ENCODE peak calls at places on chromosomes 12 and 14, in four cellular contexts. Z, R, C and M are unnamed samples.

GRCh38 chr12:122688291-122688690 is 14.9 kb downstream of the HCAR2 start:
- DNase-seq in Z (no peak), R (no peak), C (no peak), M (no peak)

GRCh38 chr12:106954462-106955376 is 988 bp upstream of the TMEM263 start:
- DNase-seq in Z (no peak), R (peak; percentile 39), C (peak; percentile 71), M (peak; percentile 6)

GRCh38 chr14:75279153-75279738 is 618 bp downstream of the FOS start:
- DNase-seq in Z (peak; percentile 30), R (peak; percentile 80), C (peak; percentile 94), M (peak; percentile 69)

GRCh38 chr12:12776261-12776660 is 9.2 kb upstream of the APOLD1 start:
- DNase-seq in Z (no peak), R (no peak), C (no peak), M (no peak)

GRCh38 chr12:81492131-81492720 is 266.9 kb downstream of the PPFIA2 start:
- DNase-seq in Z (no peak), R (no peak), C (no peak), M (no peak)

GRCh38 chr14:69214376-69214775 is 23.1 kb downstream of the EXD2 start:
- DNase-seq in Z (no peak), R (no peak), C (no peak), M (no peak)

GRCh38 chr14:62039871-62040270 is 277.7 kb downstream of the SNAPC1 start:
- DNase-seq in Z (no peak), R (no peak), C (no peak), M (no peak)

GRCh38 chr12:98587084-98587483 is 6.4 kb upstream of the SLC25A3 start:
- DNase-seq in Z (no peak), R (no peak), C (no peak), M (no peak)

GRCh38 chr12:116508145-116509121 is 50.7 kb upstream of the MAP1LC3B2 start:
- DNase-seq in Z (no peak), R (peak; percentile 70), C (peak; percentile 51), M (no peak)

GRCh38 chr14:80202888-80203562 is 8.3 kb downstream of the DIO2 start:
- DNase-seq in Z (no peak), R (no peak), C (peak; percentile 66), M (no peak)

GRCh38 chr14:73452341-73453191 is 5.8 kb downstream of the NUMB start:
- DNase-seq in Z (no peak), R (no peak), C (no peak), M (no peak)

GRCh38 chr14:32669416-32669815 is 269.3 kb upstream of the NPAS3 start:
- DNase-seq in Z (no peak), R (no peak), C (no peak), M (no peak)

GRCh38 chr12:32603858-32604257 is 75.2 kb upstream of the DNM1L start:
- DNase-seq in Z (no peak), R (no peak), C (no peak), M (no peak)

GRCh38 chr12:130431176-130431575 is 93.5 kb downstream of the PIWIL1 start:
- DNase-seq in Z (no peak), R (no peak), C (no peak), M (no peak)

GRCh38 chr14:28785096-28785952 is 18.7 kb downstream of the FOXG1 start:
- DNase-seq in Z (no peak), R (no peak), C (peak; percentile 78), M (no peak)

GRCh38 chr14:31441273-31442110 is 15.8 kb downstream of the DTD2 start:
- DNase-seq in Z (no peak), R (no peak), C (no peak), M (no peak)

GRCh38 chr12:115204957-115205754 is 521.2 kb upstream of the TBX3 start:
- DNase-seq in Z (no peak), R (no peak), C (no peak), M (no peak)

GRCh38 chr12:53938276-53939140 is at the start of gene HOXC13:
- DNase-seq in Z (no peak), R (no peak), C (peak; percentile 92), M (peak; percentile 24)

GRCh38 chr12:45655753-45656152 is 73.8 kb upstream of the ARID2 start:
- DNase-seq in Z (no peak), R (no peak), C (no peak), M (no peak)

GRCh38 chr12:32043928-32044549 is 62.6 kb upstream of the BICD1 start:
- DNase-seq in Z (no peak), R (no peak), C (no peak), M (no peak)

GRCh38 chr14:65783101-65783500 is 370.6 kb downstream of the FUT8 start:
- DNase-seq in Z (no peak), R (no peak), C (no peak), M (no peak)

GRCh38 chr12:47980172-47980571 is 16.8 kb downstream of the TMEM106C start:
- DNase-seq in Z (no peak), R (no peak), C (no peak), M (no peak)

GRCh38 chr14:104973215-104974145 is 4.7 kb downstream of the AHNAK2 start:
- DNase-seq in Z (no peak), R (peak; percentile 57), C (peak; percentile 50), M (no peak)

GRCh38 chr14:105475269-105475915 is 771 bp downstream of the CRIP2 start:
- DNase-seq in Z (no peak), R (no peak), C (no peak), M (no peak)

GRCh38 chr12:2177751-2178150 is 125.0 kb downstream of the CACNA1C start:
- DNase-seq in Z (no peak), R (no peak), C (no peak), M (no peak)

GRCh38 chr12:101862245-101862644 is 15.1 kb upstream of the DRAM1 start:
- DNase-seq in Z (no peak), R (no peak), C (no peak), M (no peak)

GRCh38 chr12:89316705-89317139 is 35.6 kb downstream of the DUSP6 start:
- DNase-seq in Z (no peak), R (no peak), C (no peak), M (no peak)

GRCh38 chr12:6425588-6426531 is 18.9 kb upstream of the CD27 start:
- DNase-seq in Z (peak; percentile 20), R (no peak), C (peak; percentile 40), M (no peak)

GRCh38 chr12:24280085-24280842 is 330.8 kb upstream of the SOX5 start:
- DNase-seq in Z (no peak), R (no peak), C (no peak), M (no peak)

GRCh38 chr12:24285413-24285812 is 335.9 kb upstream of the SOX5 start:
- DNase-seq in Z (no peak), R (no peak), C (no peak), M (no peak)
- H3K27ac ChIP-seq in Z (no peak overlapping the region), R (no peak overlapping the region), C (no peak overlapping the region), M (no peak overlapping the region)

GRCh38 chr12:24697295-24697694 is 251.6 kb downstream of the BCAT1 start:
- DNase-seq in Z (no peak), R (no peak), C (no peak), M (no peak)

GRCh38 chr12:24695657-24696329 is 253.1 kb downstream of the BCAT1 start:
- DNase-seq in Z (no peak), R (no peak), C (no peak), M (no peak)

GRCh38 chr12:24696800-24697199 is 252.1 kb downstream of the BCAT1 start:
- DNase-seq in Z (no peak), R (no peak), C (no peak), M (no peak)

GRCh38 chr12:24698972-24699371 is 249.9 kb downstream of the BCAT1 start:
- DNase-seq in Z (no peak), R (no peak), C (no peak), M (no peak)

DNA sequence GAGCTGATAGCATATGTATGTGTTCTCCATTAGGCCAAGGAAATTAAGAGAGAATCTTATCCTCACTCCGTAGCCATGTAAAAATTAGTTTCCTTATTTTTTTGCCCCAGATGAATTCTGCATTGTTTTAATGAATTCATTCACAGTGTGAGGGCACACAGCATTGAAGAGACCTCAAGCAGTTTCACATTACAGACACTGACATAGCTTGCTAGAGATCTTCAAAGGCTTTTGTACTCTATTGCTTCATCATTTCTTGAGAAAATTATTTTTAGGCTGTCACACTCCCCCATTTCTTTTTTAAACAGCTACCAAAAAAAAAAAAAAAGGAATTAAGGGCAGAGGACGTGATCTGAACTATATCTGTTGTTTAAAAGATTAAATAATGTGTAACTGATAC is 251.1 kb downstream of the BCAT1 start:
- DNase-seq in Z (no peak), R (no peak), C (no peak), M (no peak)
- H3K27ac ChIP-seq in Z (no peak overlapping the region), R (no peak overlapping the region), C (no peak overlapping the region), M (no peak overlapping the region)

GRCh38 chr14:103316723-103317122 is 17.3 kb upstream of the EIF5 start:
- DNase-seq in Z (no peak), R (no peak), C (no peak), M (no peak)

GRCh38 chr14:103315941-103316340 is 18.1 kb upstream of the EIF5 start:
- DNase-seq in Z (no peak), R (no peak), C (no peak), M (no peak)

GRCh38 chr14:103313704-103314103 is 20.3 kb upstream of the EIF5 start:
- DNase-seq in Z (no peak), R (no peak), C (no peak), M (no peak)

GRCh38 chr14:103315368-103315911 is 18.6 kb upstream of the EIF5 start:
- DNase-seq in Z (no peak), R (no peak), C (no peak), M (no peak)

GRCh38 chr14:103314496-103315277 is 19.4 kb upstream of the EIF5 start:
- DNase-seq in Z (no peak), R (no peak), C (no peak), M (no peak)
- H3K27ac ChIP-seq in Z (no peak overlapping the region), R (no peak overlapping the region), C (no peak overlapping the region), M (peak overlapping the region; percentile 68)

GRCh38 chr12:52663420-52663819 is 11.4 kb upstream of the KRT2 start:
- DNase-seq in Z (no peak), R (no peak), C (no peak), M (no peak)

GRCh38 chr12:52661668-52662067 is 9.7 kb upstream of the KRT2 start:
- DNase-seq in Z (no peak), R (no peak), C (no peak), M (no peak)

GRCh38 chr12:52659395-52659794 is 7.4 kb upstream of the KRT2 start:
- DNase-seq in Z (no peak), R (no peak), C (no peak), M (no peak)

GRCh38 chr12:52660934-52661333 is 8.9 kb upstream of the KRT2 start:
- DNase-seq in Z (no peak), R (no peak), C (no peak), M (no peak)

DNA sequence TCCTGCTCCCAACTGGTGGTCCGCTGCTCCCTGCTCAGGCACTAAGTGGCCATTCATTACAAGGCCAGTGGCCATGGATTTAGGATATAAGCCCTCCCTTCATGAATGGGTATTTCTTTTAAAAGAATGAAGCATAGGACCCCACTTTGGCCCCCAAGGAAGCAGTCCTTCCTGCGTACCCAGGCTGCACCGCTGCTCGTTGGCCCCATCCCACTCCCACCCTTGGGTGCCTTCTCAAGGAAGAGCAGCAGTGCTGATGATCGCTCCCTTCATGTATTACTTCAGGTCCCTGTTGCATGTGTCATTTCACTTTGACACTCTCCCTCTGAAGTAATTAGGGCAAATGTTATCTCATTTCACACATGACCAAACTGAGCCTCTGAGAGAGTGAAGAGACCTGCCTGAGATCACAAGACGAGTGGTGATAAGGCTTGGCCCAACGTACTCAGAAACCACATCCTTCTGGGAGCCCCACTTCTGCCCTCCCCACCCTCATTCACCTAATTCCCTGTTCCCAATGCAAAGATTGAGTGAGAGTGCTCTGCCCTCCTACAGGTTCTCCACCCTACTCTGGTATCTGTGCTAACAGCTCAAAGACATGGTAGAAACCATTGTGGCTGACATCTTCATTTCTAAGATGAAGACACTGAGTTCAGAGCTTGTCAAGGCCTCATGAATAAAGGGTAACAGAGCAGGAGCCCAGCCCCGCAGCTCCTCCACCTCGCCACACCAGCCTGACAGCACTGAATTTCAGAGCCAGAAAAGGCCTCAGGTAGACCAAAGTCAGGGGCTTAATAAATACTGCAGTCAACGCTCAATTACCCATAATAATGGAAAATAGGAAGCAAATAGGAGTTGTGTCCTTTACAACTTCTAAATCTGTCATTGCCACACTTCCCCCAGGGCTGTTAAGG is 10.3 kb upstream of the KRT2 start:
- DNase-seq in Z (no peak), R (no peak), C (no peak), M (no peak)
- H3K27ac ChIP-seq in Z (no peak overlapping the region), R (no peak overlapping the region), C (no peak overlapping the region), M (peak overlapping the region; percentile 19)